ENCODE peak calls at places on chromosomes 3 and 15, in five cellular contexts. A, D, U, L and R are unnamed samples.

GRCh38 chr3:126551839-126552687 is 6.7 kb downstream of the C3orf22 start:
- DNase-seq in U (no peak), L (no peak), D (no peak), A (no peak), R (no peak)

GRCh38 chr3:65581313-65581712 is 457.4 kb downstream of the MAGI1 start:
- DNase-seq in L (no peak), D (no peak), U (no peak), A (no peak), R (no peak)

GRCh38 chr3:121473001-121473400 is 72.8 kb downstream of the POLQ start:
- DNase-seq in L (no peak), D (no peak), A (no peak), U (no peak), R (no peak)

GRCh38 chr3:150238995-150239612 is 169.0 kb upstream of the TSC22D2 start:
- DNase-seq in D (no peak), U (no peak), L (no peak), A (no peak), R (no peak)

GRCh38 chr3:191502583-191502982 is 41.6 kb downstream of the PYDC2 start:
- DNase-seq in U (no peak), A (no peak), D (no peak), L (no peak), R (no peak)

GRCh38 chr15:69881760-69882159 is 216.0 kb downstream of the TLE3 start:
- DNase-seq in L (no peak), D (peak; percentile 39), U (no peak), A (no peak), R (peak; percentile 76)

GRCh38 chr15:85588657-85589056 is 206.1 kb downstream of the KLHL25 start:
- DNase-seq in L (no peak), U (no peak), A (no peak), D (no peak), R (no peak)

GRCh38 chr3:14289590-14290453 is 111.2 kb downstream of the LSM3 start:
- DNase-seq in L (peak; percentile 86), U (no peak), D (no peak), A (no peak), R (no peak)

GRCh38 chr3:50162034-50162883 is 7.1 kb downstream of the SEMA3F start:
- DNase-seq in A (no peak), L (no peak), U (no peak), D (no peak), R (no peak)

GRCh38 chr3:141460097-141460704 is 26.6 kb upstream of the RASA2 start:
- DNase-seq in A (peak; percentile 78), D (peak; percentile 77), U (peak; percentile 8), L (peak; percentile 84), R (peak; percentile 74)

GRCh38 chr3:45381168-45381852 is 7.1 kb upstream of the LARS2 start:
- DNase-seq in A (no peak), L (no peak), U (no peak), D (no peak), R (no peak)

GRCh38 chr15:29556385-29556784 is 265.9 kb downstream of the TJP1 start:
- DNase-seq in D (no peak), A (no peak), L (no peak), U (no peak), R (no peak)

GRCh38 chr3:26293351-26293750 is 329.2 kb upstream of the LRRC3B start:
- DNase-seq in L (no peak), U (no peak), D (no peak), A (no peak), R (no peak)

GRCh38 chr15:100889359-100890058 is 9.9 kb downstream of the ALDH1A3 start:
- DNase-seq in D (no peak), L (peak; percentile 89), A (no peak), U (no peak), R (no peak)

GRCh38 chr3:129207347-129207947 is 23.8 kb upstream of the CNBP start:
- DNase-seq in D (no peak), L (no peak), A (no peak), U (no peak), R (no peak)

GRCh38 chr3:37642959-37643598 is 218.6 kb upstream of the CTDSPL start:
- DNase-seq in A (no peak), L (no peak), U (no peak), D (no peak), R (no peak)

GRCh38 chr3:128415110-128415772 is 51.4 kb downstream of the DNAJB8 start:
- DNase-seq in U (peak; percentile 87), L (no peak), A (no peak), D (no peak), R (no peak)

GRCh38 chr3:27827041-27827440 is 104.9 kb upstream of the EOMES start:
- DNase-seq in L (no peak), A (no peak), U (no peak), D (no peak), R (no peak)

GRCh38 chr3:172159962-172160538 is 120.7 kb downstream of the FNDC3B start:
- DNase-seq in L (no peak), U (peak; percentile 71), A (no peak), D (no peak), R (no peak)

GRCh38 chr15:95987299-95987698 is 343.2 kb upstream of the NR2F2 start:
- DNase-seq in D (no peak), L (no peak), A (no peak), U (no peak), R (no peak)